ENCODE peak calls at places on chromosomes 13 and 19, in four cellular contexts. Q is stimulated activated CD8-positive, alpha-beta memory T cell treated with anti-CD3 and anti-CD28 coated beads, Interleukin-4, amount 100 ng/mL, for 1 hour; H is effector CD4-positive, alpha-beta T cell; U is immature natural killer cell. Z is an unnamed sample.

GRCh38 chr19:2213799-2214198 is 22.3 kb downstream of the PLEKHJ1 start:
- DNase-seq in H (no peak), U (no peak), Q (no peak), Z (no peak)

GRCh38 chr19:41774515-41774980 is 19.2 kb downstream of the CEACAM6 start:
- DNase-seq in U (no peak), H (peak; percentile 35), Q (no peak), Z (peak; percentile 63)

GRCh38 chr13:97141564-97142005 is 80.5 kb upstream of the MBNL2 start:
- DNase-seq in H (no peak), U (no peak), Q (no peak), Z (peak; percentile 25)

GRCh38 chr13:42108217-42108616 is 59.8 kb downstream of the DGKH start:
- DNase-seq in H (no peak), Q (no peak), U (no peak), Z (no peak)

GRCh38 chr13:36275190-36276002 is 22.2 kb downstream of the CCDC169 start:
- DNase-seq in U (no peak), H (no peak), Q (no peak), Z (no peak)

GRCh38 chr13:92807343-92807742 is 419.3 kb upstream of the GPC6 start:
- DNase-seq in U (no peak), H (no peak), Q (no peak), Z (no peak)

GRCh38 chr19:42311612-42312160 is 1.4 kb upstream of the TMEM145 start:
- DNase-seq in H (no peak), U (no peak), Q (no peak), Z (no peak)

GRCh38 chr19:5687360-5688198 is 2.5 kb upstream of the RPL36 start:
- DNase-seq in U (no peak), H (no peak), Q (no peak), Z (no peak)

GRCh38 chr13:53151692-53152421 is 123.2 kb downstream of the OLFM4 start:
- DNase-seq in U (peak; percentile 39), H (no peak), Q (no peak), Z (peak; percentile 2)

GRCh38 chr19:4815426-4816387 is 15.8 kb downstream of the TICAM1 start:
- DNase-seq in Q (no peak), U (peak; percentile 69), H (peak; percentile 73), Z (no peak)

GRCh38 chr13:40366119-40366518 is 300.3 kb downstream of the FOXO1 start:
- DNase-seq in H (no peak), Q (no peak), U (no peak), Z (no peak)

GRCh38 chr19:6271721-6272410 is 7.9 kb downstream of the MLLT1 start:
- DNase-seq in Q (no peak), U (no peak), H (no peak), Z (no peak)

GRCh38 chr19:29789007-29789406 is 22.8 kb upstream of the CCNE1 start:
- DNase-seq in Q (no peak), U (no peak), H (no peak), Z (no peak)

GRCh38 chr19:29446331-29446730 is 79.5 kb upstream of the VSTM2B start:
- DNase-seq in H (no peak), Q (no peak), U (no peak), Z (no peak)

GRCh38 chr13:28357846-28358496 is 137.0 kb downstream of the FLT1 start:
- DNase-seq in H (no peak), Q (no peak), U (no peak), Z (no peak)

GRCh38 chr19:18147396-18147795 is 5.6 kb upstream of the PIK3R2 start:
- DNase-seq in H (no peak), U (no peak), Q (no peak), Z (no peak)

GRCh38 chr19:40511487-40511886 is 44.7 kb downstream of the SPTBN4 start:
- DNase-seq in U (no peak), H (no peak), Q (no peak), Z (no peak)

GRCh38 chr19:39923862-39924261 is 10.6 kb downstream of the FCGBP start:
- DNase-seq in H (no peak), Q (no peak), U (no peak), Z (no peak)

GRCh38 chr13:36431204-36432105 is 840 bp upstream of the CCNA1 start:
- DNase-seq in H (no peak), Q (no peak), U (no peak), Z (no peak)

GRCh38 chr13:109666656-109667448 is 119.5 kb downstream of the IRS2 start:
- DNase-seq in H (no peak), Q (no peak), U (no peak), Z (peak; percentile 26)

GRCh38 chr13:108218044-108218974 is at the start of gene ABHD13:
- DNase-seq in U (peak; percentile 93), Q (peak; percentile 61), H (peak; percentile 85), Z (no peak)

GRCh38 chr19:49297403-49297802 is 27.6 kb downstream of the SLC6A16 start:
- DNase-seq in Q (no peak), H (no peak), U (no peak), Z (no peak)

GRCh38 chr13:101915755-101916107 is 463.3 kb downstream of the ITGBL1 start:
- DNase-seq in Q (no peak), H (no peak), U (no peak), Z (no peak)

GRCh38 chr13:32229443-32229842 is 85.7 kb downstream of the ZAR1L start:
- DNase-seq in U (no peak), H (no peak), Q (no peak), Z (no peak)

GRCh38 chr13:33260168-33261098 is 25.1 kb downstream of the STARD13 start:
- DNase-seq in Q (no peak), U (no peak), H (no peak), Z (no peak)

GRCh38 chr19:18112989-18113478 is 15.5 kb downstream of the MAST3 start:
- DNase-seq in H (peak; percentile 67), Q (peak; percentile 61), U (peak; percentile 76), Z (no peak)

GRCh38 chr13:114313061-114313860 is 1.0 kb upstream of the CHAMP1 start:
- DNase-seq in Q (no peak), H (no peak), U (no peak), Z (no peak)

GRCh38 chr19:295687-296370 is 4.6 kb upstream of the PLPP2 start:
- DNase-seq in U (no peak), Q (no peak), H (no peak), Z (no peak)

GRCh38 chr19:52991484-52991883 is 22.2 kb upstream of the ERVV-1 start:
- DNase-seq in U (no peak), Q (no peak), H (no peak), Z (peak; percentile 19)

GRCh38 chr19:4060621-4061177 is 6.0 kb downstream of the ZBTB7A start:
- DNase-seq in U (no peak), Q (no peak), H (no peak), Z (no peak)

GRCh38 chr13:44058067-44058466 is 178.4 kb downstream of the LACC1 start:
- DNase-seq in Q (no peak), H (no peak), U (no peak), Z (no peak)

GRCh38 chr13:28423010-28423409 is 71.9 kb downstream of the FLT1 start:
- DNase-seq in U (peak; percentile 70), Q (no peak), H (no peak), Z (no peak)

GRCh38 chr19:55247621-55248099 is 11.2 kb downstream of the PPP6R1 start:
- DNase-seq in Q (no peak), U (no peak), H (no peak), Z (no peak)

GRCh38 chr13:37074703-37075102 is 15.2 kb upstream of the SUPT20H start:
- DNase-seq in U (no peak), Q (no peak), H (no peak), Z (no peak)

GRCh38 chr13:108705031-108705430 is 75.6 kb downstream of the MYO16 start:
- DNase-seq in Q (no peak), U (no peak), H (no peak), Z (no peak)

GRCh38 chr13:112251930-112252585 is 124.1 kb upstream of the SPACA7 start:
- DNase-seq in Q (no peak), H (no peak), U (no peak), Z (no peak)

GRCh38 chr19:7188682-7189629 is 105.3 kb downstream of the INSR start:
- DNase-seq in U (no peak), H (no peak), Q (no peak), Z (no peak)

GRCh38 chr19:46859637-46860124 is 1.1 kb upstream of the ARHGAP35 start:
- DNase-seq in U (no peak), H (no peak), Q (no peak), Z (no peak)

GRCh38 chr13:97367427-97367826 is 66.5 kb upstream of the RAP2A start:
- DNase-seq in U (no peak), Q (no peak), H (no peak), Z (no peak)